ENCODE peak calls at places on chromosomes 5 and 9, in four cellular contexts. W, N, G and U are unnamed samples.

GRCh38 chr9:96008502-96009222 is 133.2 kb downstream of the ERCC6L2 start:
- DNase-seq in W (no peak), N (no peak), G (no peak), U (no peak)

GRCh38 chr5:68745459-68745858 is 348.4 kb upstream of the SLC30A5 start:
- DNase-seq in W (no peak), N (no peak), G (no peak), U (no peak)

GRCh38 chr5:17189381-17190036 is 27.9 kb upstream of the BASP1 start:
- DNase-seq in W (peak; percentile 87), N (peak; percentile 75), G (peak; percentile 61), U (peak; percentile 91)

GRCh38 chr5:96940586-96940985 is 4.7 kb downstream of the LNPEP start:
- DNase-seq in W (no peak), N (no peak), G (no peak), U (no peak)

GRCh38 chr5:69367697-69368279 is 1.5 kb downstream of the AK6 start:
- DNase-seq in W (no peak), N (no peak), G (no peak), U (no peak)

GRCh38 chr5:157519579-157520253 is 55.9 kb downstream of the ADAM19 start:
- DNase-seq in W (no peak), N (no peak), G (no peak), U (no peak)

GRCh38 chr5:153520952-153521351 is 30.5 kb downstream of the GRIA1 start:
- DNase-seq in W (no peak), N (no peak), G (no peak), U (no peak)

GRCh38 chr9:120783611-120784047 is 9.6 kb downstream of the FBXW2 start:
- DNase-seq in W (no peak), N (no peak), G (no peak), U (no peak)

GRCh38 chr9:132146015-132146414 is 15.8 kb upstream of the NTNG2 start:
- DNase-seq in W (no peak), N (no peak), G (no peak), U (no peak)

GRCh38 chr5:134247411-134247810 is 21.5 kb upstream of the PPP2CA start:
- DNase-seq in W (no peak), N (no peak), G (peak; percentile 71), U (no peak)

GRCh38 chr5:125812631-125813030 is 610.6 kb upstream of the GRAMD2B start:
- DNase-seq in W (no peak), N (no peak), G (no peak), U (no peak)

GRCh38 chr5:160303690-160304089 is 8.7 kb downstream of the CCNJL start:
- DNase-seq in W (no peak), N (no peak), G (no peak), U (no peak)

GRCh38 chr5:14155075-14155474 is 11.9 kb downstream of the TRIO start:
- DNase-seq in W (no peak), N (no peak), G (no peak), U (no peak)

GRCh38 chr9:15416880-15417279 is 5.8 kb upstream of the SNAPC3 start:
- DNase-seq in W (peak; percentile 63), N (no peak), G (peak; percentile 40), U (no peak)

GRCh38 chr5:137751869-137752491 is 2.2 kb downstream of the HNRNPA0 start:
- DNase-seq in W (no peak), N (peak; percentile 27), G (peak; percentile 40), U (no peak)

GRCh38 chr9:23851024-23851629 is 25.1 kb upstream of the ELAVL2 start:
- DNase-seq in W (no peak), N (no peak), G (no peak), U (peak; percentile 56)

GRCh38 chr5:134543820-134544692 is 18.6 kb downstream of the JADE2 start:
- DNase-seq in W (no peak), N (no peak), G (no peak), U (no peak)

GRCh38 chr5:169712428-169712827 is 75.4 kb downstream of the DOCK2 start:
- DNase-seq in W (no peak), N (no peak), G (no peak), U (no peak)
- H3K36me3 ChIP-seq in W (no peaks in the 10 kb centered on the region), N (no peaks in the 10 kb centered on the region), G (no peaks in the 10 kb centered on the region), U (no peaks in the 10 kb centered on the region)

GRCh38 chr9:37283730-37284235 is 138.7 kb upstream of the GRHPR start:
- DNase-seq in W (no peak), N (no peak), G (no peak), U (no peak)

GRCh38 chr9:37286530-37287175 is 135.8 kb upstream of the GRHPR start:
- DNase-seq in W (no peak), N (no peak), G (no peak), U (no peak)

GRCh38 chr9:37287317-37287716 is 135.2 kb upstream of the GRHPR start:
- DNase-seq in W (no peak), N (no peak), G (no peak), U (no peak)

GRCh38 chr9:37284631-37285030 is 137.9 kb upstream of the GRHPR start:
- DNase-seq in W (no peak), N (no peak), G (no peak), U (no peak)

GRCh38 chr9:37281541-37281940 is 141.0 kb upstream of the GRHPR start:
- DNase-seq in W (no peak), N (no peak), G (no peak), U (no peak)
- H3K4me1 ChIP-seq in W (peaks cover 18% of the 10 kb centered on the region), N (no peaks in the 10 kb centered on the region), G (no peaks in the 10 kb centered on the region), U (no peaks in the 10 kb centered on the region)

GRCh38 chr5:179343902-179344300 is 1.4 kb downstream of the ADAMTS2 start:
- DNase-seq in W (no peak), N (no peak), G (no peak), U (no peak)

GRCh38 chr5:179345429-179346321 is at the start of gene ADAMTS2:
- DNase-seq in W (peak; percentile 30), N (peak; percentile 43), G (peak; percentile 77), U (no peak)

GRCh38 chr5:179343021-179343781 is 2.1 kb downstream of the ADAMTS2 start:
- DNase-seq in W (no peak), N (no peak), G (no peak), U (no peak)

GRCh38 chr5:179345179-179345428 is 157 bp downstream of the ADAMTS2 start:
- DNase-seq in W (no peak), N (no peak), G (no peak), U (no peak)

GRCh38 chr5:179344301-179345178 is 721 bp downstream of the ADAMTS2 start:
- DNase-seq in W (no peak), N (no peak), G (no peak), U (no peak)
- H3K4me3 ChIP-seq in W (peak overlapping the region; percentile 61), N (peak overlapping the region; percentile 66), G (peak overlapping the region; percentile 81), U (peak overlapping the region; percentile 45)

DNA sequence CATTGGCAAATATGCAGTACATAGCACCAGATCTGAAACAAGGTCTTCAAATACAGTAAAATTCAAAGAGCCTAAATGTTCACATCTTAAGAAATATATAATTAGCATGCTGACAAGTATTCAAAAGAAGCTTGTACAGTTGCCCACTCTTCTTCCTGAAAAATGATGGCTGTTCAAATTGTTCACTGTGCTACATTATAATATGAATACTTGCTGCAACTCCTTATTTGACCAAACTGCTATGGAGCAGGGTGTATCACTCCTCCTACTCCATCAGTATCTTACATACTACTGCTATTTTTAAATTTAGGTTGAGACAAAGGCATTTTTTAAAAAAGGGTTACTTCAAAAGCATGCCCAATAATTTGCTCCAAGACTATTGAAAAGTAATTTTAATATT is 39.3 kb downstream of the RNF145 start:
- DNase-seq in W (no peak), N (no peak), G (no peak), U (no peak)
- H3K36me3 ChIP-seq in W (peaks cover 40% of the 10 kb centered on the region), N (no peaks in the 10 kb centered on the region), G (peaks cover under 1% of the 10 kb centered on the region), U (no peaks in the 10 kb centered on the region)

GRCh38 chr5:175658299-175659145 is 651 bp downstream of the HRH2 start:
- DNase-seq in W (peak; percentile 35), N (no peak), G (no peak), U (no peak)
- H3K4me1 ChIP-seq in W (peaks cover 30% of the 10 kb centered on the region), N (peaks cover 4% of the 10 kb centered on the region), G (no peaks in the 10 kb centered on the region), U (no peaks in the 10 kb centered on the region)

GRCh38 chr5:99060306-99061261 is 131.8 kb upstream of the CHD1 start:
- DNase-seq in W (peak; percentile 87), N (peak; percentile 67), G (peak; percentile 67), U (peak; percentile 68)

GRCh38 chr5:99063737-99064136 is 134.9 kb upstream of the CHD1 start:
- DNase-seq in W (no peak), N (no peak), G (no peak), U (no peak)

GRCh38 chr5:99061711-99062110 is 132.9 kb upstream of the CHD1 start:
- DNase-seq in W (no peak), N (no peak), G (no peak), U (no peak)

GRCh38 chr5:99059685-99060084 is 130.9 kb upstream of the CHD1 start:
- DNase-seq in W (no peak), N (no peak), G (no peak), U (no peak)

DNA sequence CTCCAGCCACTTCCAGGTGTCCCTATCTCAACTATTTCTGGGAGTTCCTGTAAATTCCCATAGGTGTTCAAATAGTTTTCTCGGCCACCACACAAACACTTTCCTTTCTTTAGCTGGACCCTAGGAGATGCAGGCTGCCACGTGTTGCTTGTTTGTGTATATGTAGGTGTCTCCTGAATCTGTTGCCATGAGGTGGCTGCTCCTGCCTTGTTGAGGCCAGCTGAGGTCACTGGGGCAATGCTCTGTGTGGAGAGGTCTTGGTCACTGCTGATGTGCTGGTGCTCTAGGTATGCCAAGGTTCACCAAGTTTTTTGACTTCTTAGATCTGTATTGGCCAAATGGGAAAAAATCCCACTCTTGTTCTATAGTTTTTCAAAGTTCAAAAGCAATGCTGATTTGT is 132.5 kb upstream of the CHD1 start:
- DNase-seq in W (no peak), N (no peak), G (no peak), U (no peak)
- H3K4me3 ChIP-seq in W (no peak overlapping the region), N (no peak overlapping the region), G (no peak overlapping the region), U (no peak overlapping the region)

GRCh38 chr5:55440188-55440646 is 94.5 kb downstream of the PLPP1 start:
- DNase-seq in W (no peak), N (no peak), G (peak; percentile 48), U (no peak)
- H3K36me3 ChIP-seq in W (peaks cover 27% of the 10 kb centered on the region), N (no peaks in the 10 kb centered on the region), G (no peaks in the 10 kb centered on the region), U (no peaks in the 10 kb centered on the region)

GRCh38 chr5:67481362-67481761 is 284.8 kb upstream of the CD180 start:
- DNase-seq in W (no peak), N (no peak), G (no peak), U (no peak)
- H3K4me1 ChIP-seq in W (no peaks in the 10 kb centered on the region), N (no peaks in the 10 kb centered on the region), G (no peaks in the 10 kb centered on the region), U (no peaks in the 10 kb centered on the region)